ENCODE peak calls at places on chromosome 21, in five cellular contexts. P is GM23338, G is RWPE1, J is uterus, X is heart right ventricle. M is an unnamed sample.

GRCh38 chr21:36321325-36322082 is 1.5 kb downstream of the MORC3 start:
- DNase-seq in J (no peak), X (peak), G (no peak), P (peak), M (no peak)

GRCh38 chr21:18772404-18772803 is 368.8 kb upstream of the TMPRSS15 start:
- DNase-seq in P (no peak), X (no peak), G (peak), J (no peak), M (no peak)

GRCh38 chr21:43340491-43341348 is 86.2 kb downstream of the SIK1 start:
- DNase-seq in G (peak), J (no peak), P (no peak), X (no peak), M (no peak)

GRCh38 chr21:26961704-26962103 is 5.2 kb downstream of the ADAMTS5 start:
- DNase-seq in G (no peak), X (no peak), J (peak), P (peak), M (no peak)

GRCh38 chr21:22711636-22712035 is 1713.4 kb downstream of the NCAM2 start:
- DNase-seq in P (no peak), G (no peak), J (no peak), X (no peak), M (no peak)

GRCh38 chr21:37367758-37368535 is 1.4 kb downstream of the DYRK1A start:
- DNase-seq in P (peak), G (no peak), X (peak), J (peak), M (peak)

GRCh38 chr21:14259669-14260458 is 43.9 kb downstream of the RBM11 start:
- DNase-seq in G (peak), X (no peak), J (no peak), P (peak), M (no peak)

GRCh38 chr21:37435120-37435519 is 68.5 kb downstream of the DYRK1A start:
- DNase-seq in J (peak), G (peak), P (peak), X (peak), M (peak)

GRCh38 chr21:34844033-34844923 is 175.5 kb downstream of the CLIC6 start:
- DNase-seq in G (no peak), J (no peak), P (no peak), X (peak), M (peak)

GRCh38 chr21:18252686-18253085 is 8.1 kb downstream of the CHODL start:
- DNase-seq in J (no peak), G (no peak), P (no peak), X (no peak), M (peak)

GRCh38 chr21:38760017-38760761 is 45.5 kb upstream of the ETS2 start:
- DNase-seq in P (peak), G (no peak), J (no peak), X (no peak), M (no peak)

GRCh38 chr21:38758815-38759214 is 46.9 kb upstream of the ETS2 start:
- DNase-seq in J (no peak), G (no peak), X (no peak), P (no peak), M (no peak)

GRCh38 chr21:38759286-38759872 is 46.4 kb upstream of the ETS2 start:
- DNase-seq in J (no peak), X (no peak), G (no peak), P (no peak), M (no peak)

GRCh38 chr21:38761531-38761930 is 44.2 kb upstream of the ETS2 start:
- DNase-seq in P (no peak), J (no peak), G (no peak), X (no peak), M (no peak)

GRCh38 chr21:38760762-38761155 is 45.0 kb upstream of the ETS2 start:
- DNase-seq in X (no peak), P (no peak), G (no peak), J (no peak), M (no peak)
- H3K27ac ChIP-seq in X (no peak), P (no peak), G (no peak), J (no peak), M (no peak)

GRCh38 chr21:33219300-33219699 is 10.4 kb upstream of the IFNAR2 start:
- DNase-seq in G (no peak), J (no peak), P (no peak), X (no peak), M (no peak)
- H3K27ac ChIP-seq in G (no peak), J (no peak), P (no peak), X (no peak), M (no peak)

GRCh38 chr21:45432575-45433255 is 27.8 kb downstream of the COL18A1 start:
- DNase-seq in P (no peak), G (no peak), X (no peak), J (no peak), M (no peak)

GRCh38 chr21:45434645-45435217 is 29.8 kb downstream of the COL18A1 start:
- DNase-seq in P (no peak), X (no peak), J (no peak), G (no peak), M (no peak)

GRCh38 chr21:45433911-45434644 is 29.1 kb downstream of the COL18A1 start:
- DNase-seq in G (no peak), P (no peak), X (no peak), J (no peak), M (no peak)

GRCh38 chr21:45431781-45432572 is 27.0 kb downstream of the COL18A1 start:
- DNase-seq in G (no peak), J (no peak), X (no peak), P (no peak), M (no peak)

GRCh38 chr21:45433301-45433700 is 28.3 kb downstream of the COL18A1 start:
- DNase-seq in J (no peak), P (no peak), G (no peak), X (no peak), M (no peak)
- H3K27ac ChIP-seq in J (peak), P (no peak), G (no peak), X (no peak), M (peak)

GRCh38 chr21:41879190-41879998 is at the start of gene PRDM15:
- DNase-seq in J (peak), G (peak), P (peak), X (peak), M (peak)

GRCh38 chr21:41877901-41878830 is 978 bp downstream of the PRDM15 start:
- DNase-seq in X (no peak), J (peak), P (peak), G (peak), M (no peak)

GRCh38 chr21:41878831-41879189 is 334 bp downstream of the PRDM15 start:
- DNase-seq in G (peak), J (peak), P (peak), X (peak), M (peak)

GRCh38 chr21:41881051-41881450 is 1.9 kb upstream of the PRDM15 start:
- DNase-seq in G (no peak), X (no peak), J (no peak), P (no peak), M (no peak)

DNA sequence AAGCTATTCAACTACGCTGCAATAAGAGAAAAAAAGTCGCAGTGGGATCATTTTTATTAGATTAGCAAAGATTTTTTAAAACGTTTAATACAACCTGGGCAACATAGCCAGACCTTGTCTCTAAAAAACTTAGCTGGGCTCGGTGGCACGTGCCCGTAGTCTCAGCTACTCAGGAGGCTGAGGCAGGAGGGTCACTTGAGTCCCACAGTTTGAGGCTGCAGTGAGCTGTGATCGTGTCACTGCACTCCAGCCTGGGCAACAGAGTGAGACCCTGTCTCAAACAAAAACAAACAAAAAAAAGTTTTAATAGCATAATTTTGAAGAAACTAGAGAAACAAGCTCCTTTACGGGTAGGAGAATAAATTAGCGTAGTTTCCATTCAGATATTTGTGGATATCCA is 1.0 kb upstream of the PRDM15 start:
- DNase-seq in P (no peak), J (no peak), G (no peak), X (no peak), M (no peak)
- H3K27ac ChIP-seq in P (no peak), J (no peak), G (no peak), X (no peak), M (no peak)

GRCh38 chr21:45408271-45408791 is 3.4 kb downstream of the COL18A1 start:
- DNase-seq in X (no peak), G (no peak), J (no peak), P (no peak), M (peak)
- H3K27ac ChIP-seq in X (peak), G (peak), J (peak), P (peak), M (peak)

GRCh38 chr21:46122758-46123683 is 25.1 kb downstream of the COL6A2 start:
- DNase-seq in P (no peak), X (peak), G (no peak), J (peak), M (peak)
- H3K27ac ChIP-seq in P (no peak), X (no peak), G (peak), J (no peak), M (no peak)

DNA sequence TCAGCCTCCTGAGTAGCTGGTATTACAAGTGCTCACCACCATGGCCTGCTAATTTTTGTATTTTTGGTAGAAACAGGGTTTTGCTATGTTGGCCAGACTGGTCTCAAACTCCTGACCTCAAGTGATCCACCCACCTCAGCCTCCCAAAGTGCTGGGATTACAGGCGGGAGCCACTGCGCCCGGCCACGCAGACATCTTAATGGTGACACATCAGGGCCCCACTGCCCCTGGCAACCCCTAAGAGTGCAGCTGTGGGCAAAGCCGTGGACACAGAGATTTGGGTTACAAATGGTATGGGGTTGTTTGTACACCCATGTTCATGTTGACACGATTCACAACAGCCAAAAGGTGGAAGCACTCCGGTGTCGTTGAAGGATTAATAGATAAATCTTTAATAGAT is 29.8 kb downstream of the IFNGR2 start:
- DNase-seq in G (no peak), X (no peak), J (no peak), P (no peak), M (no peak)
- H3K27ac ChIP-seq in G (peak), X (peak), J (no peak), P (no peak), M (no peak)

GRCh38 chr21:46046471-46046870 is 51.4 kb upstream of the COL6A2 start:
- DNase-seq in P (no peak), G (no peak), J (no peak), X (no peak), M (no peak)
- H3K27ac ChIP-seq in P (no peak), G (no peak), J (no peak), X (no peak), M (no peak)